ENCODE peak calls at places on chromosomes 6 and 20, in four cellular contexts. O is fibroblast of lung, I is SK-N-SH, J is DND-41. R is an unnamed sample.

GRCh38 chr6:89120371-89120770 is 2.5 kb upstream of the SRSF12 start:
- DNase-seq in O (peak), I (no peak), J (no peak), R (no peak)

GRCh38 chr6:10465633-10466499 is 51.0 kb upstream of the TFAP2A start:
- DNase-seq in J (peak), O (peak), I (peak), R (no peak)

GRCh38 chr6:13372688-13373487 is 44.6 kb upstream of the TBC1D7 start:
- DNase-seq in J (no peak), O (no peak), I (no peak), R (no peak)

GRCh38 chr6:139962663-139963314 is 588.3 kb upstream of the CITED2 start:
- DNase-seq in I (no peak), O (no peak), J (no peak), R (no peak)

GRCh38 chr6:155381856-155382690 is 67.8 kb upstream of the TFB1M start:
- DNase-seq in J (no peak), I (no peak), O (peak), R (no peak)

GRCh38 chr6:46926481-46926880 is 4.7 kb upstream of the ADGRF5 start:
- DNase-seq in O (peak), J (no peak), I (no peak), R (no peak)

GRCh38 chr20:17495826-17496225 is 35.4 kb downstream of the BFSP1 start:
- DNase-seq in O (no peak), J (no peak), I (no peak), R (no peak)

GRCh38 chr20:44723391-44723790 is 8.2 kb downstream of the CCN5 start:
- DNase-seq in J (no peak), I (no peak), O (no peak), R (peak)

GRCh38 chr20:51306521-51307358 is 235.8 kb downstream of the NFATC2 start:
- DNase-seq in I (peak), J (peak), O (peak), R (peak)

GRCh38 chr6:42556462-42556861 is 7.4 kb upstream of the UBR2 start:
- DNase-seq in O (no peak), J (no peak), I (no peak), R (no peak)

GRCh38 chr20:1979116-1979778 is 14.6 kb downstream of the PDYN start:
- DNase-seq in O (no peak), I (no peak), J (no peak), R (no peak)

GRCh38 chr20:19774086-19774933 is 16.3 kb downstream of the RIN2 start:
- DNase-seq in O (no peak), J (no peak), I (no peak), R (no peak)

GRCh38 chr6:151804585-151805285 is 2.7 kb upstream of the ESR1 start:
- DNase-seq in O (no peak), J (no peak), I (no peak), R (no peak)

GRCh38 chr6:106745824-106746610 is 116.6 kb downstream of the QRSL1 start:
- DNase-seq in I (no peak), J (no peak), O (peak), R (no peak)

GRCh38 chr6:37507082-37507481 is 7.4 kb upstream of the CCDC167 start:
- DNase-seq in O (no peak), J (no peak), I (peak), R (no peak)

GRCh38 chr6:42197574-42198362 is 3.0 kb upstream of the GUCA1B start:
- DNase-seq in J (no peak), I (no peak), O (peak), R (no peak)

GRCh38 chr20:18524646-18525045 is 16.9 kb downstream of the SEC23B start:
- DNase-seq in I (no peak), J (no peak), O (peak), R (no peak)

GRCh38 chr20:54070187-54070987 is at the start of gene BCAS1:
- DNase-seq in O (no peak), J (no peak), I (no peak), R (no peak)
- H3K4me3 ChIP-seq in O (no peak), J (no peak), I (no peak), R (no peak)

GRCh38 chr6:163263998-163264661 is 150.4 kb upstream of the QKI start:
- DNase-seq in J (no peak), I (no peak), O (no peak), R (no peak)
- TF ChIP-seq CTCF in J (no peak), I (no peak), O (no peak), R (no peak)

GRCh38 chr20:25439328-25439727 is 31.9 kb downstream of the GINS1 start:
- DNase-seq in O (no peak), J (no peak), I (no peak), R (no peak)

DNA sequence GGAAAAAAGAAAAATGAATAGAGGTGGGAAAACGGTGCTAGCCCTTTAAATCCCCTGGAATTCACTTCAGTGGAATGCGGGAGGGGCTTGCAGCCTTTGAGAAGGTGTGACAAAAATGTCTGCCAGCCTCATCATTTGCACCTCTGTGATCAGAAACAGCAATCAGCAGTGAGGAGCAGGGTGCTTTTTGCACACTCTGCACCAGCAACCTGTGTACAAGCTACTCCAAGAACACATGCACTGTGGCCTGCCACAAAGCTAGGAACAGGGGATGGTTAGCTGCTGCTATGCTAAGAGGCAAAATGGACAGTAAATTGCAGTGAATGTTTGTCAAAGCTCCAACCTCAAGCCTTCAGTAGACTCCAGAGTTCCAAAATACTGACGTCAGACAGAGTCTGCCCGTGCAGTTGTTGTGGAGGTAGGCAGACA is 29.7 kb downstream of the GINS1 start:
- DNase-seq in I (no peak), J (no peak), O (peak), R (no peak)
- H3K9ac ChIP-seq in I (no peak), J (no peak), O (no peak), R (no peak)

GRCh38 chr6:125985967-125986294 is 409 bp upstream of the TRMT11 start:
- DNase-seq in I (no peak), J (no peak), O (no peak), R (no peak)

GRCh38 chr6:125986956-125987617 is 747 bp downstream of the TRMT11 start:
- DNase-seq in J (no peak), O (peak), I (peak), R (no peak)

GRCh38 chr6:125984311-125984710 is 2.0 kb upstream of the TRMT11 start:
- DNase-seq in O (peak), J (no peak), I (no peak), R (no peak)

GRCh38 chr6:125986295-125986955 is at the start of gene TRMT11:
- DNase-seq in O (peak), I (peak), J (peak), R (peak)

DNA sequence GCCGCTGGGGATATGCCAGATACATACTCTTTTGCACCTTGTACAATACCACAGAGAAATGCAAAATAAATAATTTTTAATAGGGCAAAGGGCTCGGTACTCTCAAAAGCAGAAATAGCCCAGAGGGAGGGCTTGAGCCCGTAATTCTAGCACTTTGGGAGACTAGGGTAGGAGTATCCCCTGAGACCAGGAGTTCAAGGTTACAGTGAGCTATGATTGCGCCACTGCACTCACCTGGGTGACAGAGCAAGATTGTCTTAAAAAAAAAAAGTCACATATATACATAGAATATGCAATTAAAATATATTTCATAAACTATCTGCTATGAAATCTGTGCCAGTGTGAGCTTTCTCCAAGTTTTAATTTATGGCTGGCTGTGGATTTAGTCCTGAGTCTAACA is 818 bp upstream of the TRMT11 start:
- DNase-seq in O (no peak), J (no peak), I (no peak), R (no peak)
- H3K4me3 ChIP-seq in O (peak), J (peak), I (peak), R (peak)

DNA sequence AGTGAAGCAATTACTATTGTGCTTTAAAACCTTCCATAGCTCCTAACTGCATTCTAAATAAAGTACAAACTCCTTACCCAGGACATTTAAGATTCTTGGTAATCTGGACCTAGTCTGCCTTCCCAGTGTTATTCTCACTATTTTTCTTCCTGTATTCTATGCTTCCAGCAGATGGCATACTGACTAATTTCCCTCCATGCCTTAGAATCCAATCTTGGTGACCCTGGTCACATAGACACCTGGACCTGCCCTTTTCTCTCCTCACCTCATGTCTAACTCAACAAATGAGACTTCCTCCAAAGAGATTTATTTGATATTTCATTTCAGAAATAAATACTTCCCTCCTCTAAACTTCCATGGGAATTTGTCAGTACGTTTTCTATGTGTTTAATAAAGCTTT is 25.8 kb downstream of the ROS1 start:
- DNase-seq in I (peak), O (no peak), J (no peak), R (no peak)
- TF ChIP-seq CTCF in I (peak), O (peak), J (peak), R (peak)

GRCh38 chr20:10902836-10903410 is 229.1 kb upstream of the JAG1 start:
- DNase-seq in O (peak), J (no peak), I (no peak), R (no peak)
- H3K9ac ChIP-seq in O (no peak), J (no peak), I (no peak), R (no peak)

R was measured in kidney.